ENCODE peak calls at places on chromosomes 2 and 18, in four cellular contexts. G is activated CD8-positive, alpha-beta memory T cell treated with anti-CD3 and anti-CD28 coated beads, Interleukin-2, amount 10 ng/mL, durations not matched to agents 7 days and 5 days; Q is fibroblast of lung; T is hypothalamus. E is an unnamed sample.

GRCh38 chr2:178309541-178309940 is 115.2 kb downstream of the OSBPL6 start:
- DNase-seq in G (no peak), Q (no peak), T (no peak), E (no peak)

GRCh38 chr2:239339241-239339640 is 61.6 kb downstream of the HDAC4 start:
- DNase-seq in G (no peak), Q (no peak), T (no peak), E (no peak)

GRCh38 chr18:21826641-21827302 is 86.2 kb downstream of the MIB1 start:
- DNase-seq in G (no peak), Q (no peak), T (no peak), E (no peak)

GRCh38 chr2:15298769-15299168 is 262.4 kb downstream of the NBAS start:
- DNase-seq in G (no peak), Q (peak), T (no peak), E (no peak)

GRCh38 chr2:8583400-8584173 is 98.3 kb upstream of the ID2 start:
- DNase-seq in G (peak), Q (peak), T (peak), E (peak)

GRCh38 chr2:98382086-98382485 is 35.8 kb downstream of the CNGA3 start:
- DNase-seq in G (no peak), Q (no peak), T (no peak), E (no peak)

GRCh38 chr2:223519471-223519870 is 82.7 kb downstream of the SCG2 start:
- DNase-seq in G (no peak), Q (no peak), T (no peak), E (no peak)

GRCh38 chr2:196598846-196599245 is 40.7 kb upstream of the CCDC150 start:
- DNase-seq in G (no peak), Q (peak), T (no peak), E (no peak)

GRCh38 chr2:239288951-239289481 is 111.8 kb downstream of the HDAC4 start:
- DNase-seq in G (peak), Q (no peak), T (no peak), E (no peak)

GRCh38 chr18:22282311-22283235 is 113.2 kb downstream of the GATA6 start:
- DNase-seq in G (peak), Q (peak), T (no peak), E (no peak)

GRCh38 chr2:113760400-113760799 is 4.0 kb upstream of the SLC35F5 start:
- DNase-seq in G (no peak), Q (peak), T (no peak), E (no peak)

GRCh38 chr2:55519908-55520885 is 679 bp downstream of the CFAP36 start:
- DNase-seq in G (no peak), Q (peak), T (peak), E (peak)

GRCh38 chr2:132669854-132670103 is 226 bp downstream of the LYPD1 start:
- DNase-seq in G (no peak), Q (no peak), T (no peak), E (no peak)

GRCh38 chr2:149383340-149383739 is 53.0 kb downstream of the LYPD6 start:
- DNase-seq in G (no peak), Q (peak), T (no peak), E (no peak)

GRCh38 chr2:166373951-166374350 is 1.8 kb downstream of the SCN9A start:
- DNase-seq in G (no peak), Q (peak), T (no peak), E (no peak)

GRCh38 chr2:231752056-231752455 is 29.0 kb downstream of the PDE6D start:
- DNase-seq in G (no peak), Q (no peak), T (no peak), E (no peak)

GRCh38 chr2:203812294-203813221 is 55.0 kb upstream of the CTLA4 start:
- DNase-seq in G (no peak), Q (no peak), T (no peak), E (no peak)

GRCh38 chr2:20223345-20224190 is 1.4 kb downstream of the SDC1 start:
- DNase-seq in G (no peak), Q (peak), T (no peak), E (no peak)

GRCh38 chr2:20080839-20081348 is 29.5 kb upstream of the LAPTM4A start:
- DNase-seq in G (no peak), Q (no peak), T (no peak), E (no peak)

GRCh38 chr2:207720517-207721187 is 9.2 kb downstream of the CCNYL1 start:
- DNase-seq in G (no peak), Q (no peak), T (no peak), E (no peak)

GRCh38 chr18:55912919-55913318 is 324.9 kb upstream of the TCF4 start:
- DNase-seq in G (no peak), Q (no peak), T (no peak), E (no peak)

GRCh38 chr2:37196320-37197195 is at the start of gene CEBPZOS:
- DNase-seq in G (peak), Q (peak), T (peak), E (peak)

E was measured in effector CD8-positive, alpha-beta T cell.